ENCODE peak calls at places on chromosomes 1 and 21, in eight cellular contexts. O, G, Q, N, X, P, U and B are unnamed samples.

GRCh38 chr1:41498809-41499208 is 14.3 kb upstream of the EDN2 start:
- DNase-seq in P (peak), Q (no peak), N (no peak), O (no peak), G (no peak), X (no peak), U (no peak), B (no peak)

GRCh38 chr1:64514197-64514765 is 44.4 kb downstream of the CACHD1 start:
- DNase-seq in Q (no peak), G (no peak), N (no peak), U (no peak), O (no peak), P (peak), X (no peak), B (no peak)

GRCh38 chr1:26358411-26359384 is 4.8 kb upstream of the CRYBG2 start:
- DNase-seq in U (no peak), P (no peak), Q (no peak), G (no peak), N (no peak), O (no peak), X (peak), B (no peak)

GRCh38 chr1:156592158-156592909 is 758 bp downstream of the NAXE start:
- DNase-seq in Q (no peak), U (no peak), X (no peak), G (no peak), O (no peak), N (no peak), P (no peak), B (no peak)

GRCh38 chr1:241706967-241707366 is 54.9 kb downstream of the WDR64 start:
- DNase-seq in Q (no peak), N (no peak), P (no peak), O (no peak), G (no peak), U (no peak), X (no peak), B (no peak)

GRCh38 chr1:176157995-176158394 is 49.1 kb downstream of the COP1 start:
- DNase-seq in G (no peak), Q (no peak), P (no peak), N (no peak), O (no peak), X (no peak), U (no peak), B (no peak)

GRCh38 chr1:102896771-102897170 is 211.6 kb downstream of the COL11A1 start:
- DNase-seq in O (no peak), N (no peak), U (no peak), G (no peak), X (no peak), P (no peak), Q (no peak), B (no peak)

GRCh38 chr21:25857308-25858099 is 122.7 kb downstream of the GABPA start:
- DNase-seq in G (no peak), P (no peak), Q (no peak), U (no peak), O (no peak), X (no peak), N (no peak), B (no peak)

GRCh38 chr1:218209351-218209861 is 75.7 kb upstream of the RRP15 start:
- DNase-seq in N (no peak), Q (no peak), O (no peak), X (no peak), U (no peak), G (no peak), P (peak), B (no peak)

GRCh38 chr1:93015590-93015989 is 54.3 kb upstream of the DIPK1A start:
- DNase-seq in X (no peak), G (no peak), U (no peak), Q (no peak), N (no peak), O (no peak), P (peak), B (no peak)

GRCh38 chr1:187096689-187097088 is 267.9 kb downstream of the PLA2G4A start:
- DNase-seq in X (no peak), G (no peak), P (peak), O (no peak), Q (no peak), N (no peak), U (no peak), B (no peak)

GRCh38 chr1:110672001-110672752 is 2.6 kb downstream of the KCNA3 start:
- DNase-seq in N (peak), Q (no peak), G (no peak), U (no peak), P (peak), O (no peak), X (peak), B (no peak)

GRCh38 chr1:30169269-30169668 is 554.1 kb downstream of the MATN1 start:
- DNase-seq in O (no peak), U (no peak), P (no peak), G (no peak), X (no peak), N (no peak), Q (no peak), B (no peak)

GRCh38 chr1:192905049-192905448 is 96.2 kb downstream of the RGS2 start:
- DNase-seq in N (no peak), O (no peak), U (no peak), G (no peak), X (no peak), P (no peak), Q (no peak), B (no peak)

GRCh38 chr1:97008226-97008625 is 286.6 kb downstream of the PTBP2 start:
- DNase-seq in P (peak), O (no peak), Q (no peak), X (no peak), U (no peak), N (no peak), G (no peak), B (no peak)

GRCh38 chr1:30130106-30130505 is 593.3 kb downstream of the MATN1 start:
- DNase-seq in G (no peak), P (no peak), N (no peak), U (no peak), Q (no peak), O (no peak), X (no peak), B (no peak)

GRCh38 chr1:21337931-21338567 is 47.8 kb upstream of the ECE1 start:
- DNase-seq in N (peak), U (no peak), O (peak), X (no peak), Q (no peak), P (peak), G (peak), B (no peak)

GRCh38 chr1:158145173-158145719 is 35.4 kb upstream of the CD1D start:
- DNase-seq in U (no peak), N (no peak), O (no peak), P (peak), G (no peak), Q (no peak), X (no peak), B (no peak)

GRCh38 chr1:119758584-119758983 is 10.1 kb downstream of the HMGCS2 start:
- DNase-seq in X (no peak), Q (no peak), N (no peak), G (no peak), P (no peak), U (no peak), O (no peak), B (no peak)